ENCODE peak calls at places on chromosomes 3 and 15, in eight cellular contexts. L is naive thymus-derived CD4-positive, alpha-beta T cell; U is cardiac muscle cell; E is RWPE2; X is sigmoid colon; Z is uterus; Y is neuronal stem cell; A is heart left ventricle. D is an unnamed sample.
A peak's percentile ranks its signal among the peaks of the same experiment; 100 is the strongest.

GRCh38 chr3:120688121-120688520 is 6.1 kb upstream of the HGD start:
- DNase-seq in L (no peak), U (peak; percentile 30), E (no peak), X (no peak), Z (no peak), Y (no peak), A (no peak), D (no peak)

GRCh38 chr15:69823223-69823907 is 274.4 kb downstream of the TLE3 start:
- DNase-seq in L (no peak), U (no peak), E (no peak), X (peak; percentile 19), Z (no peak), Y (no peak), A (no peak), D (no peak)

GRCh38 chr3:68874551-68875348 is 57.6 kb downstream of the TAFA4 start:
- DNase-seq in L (no peak), U (no peak), E (no peak), X (no peak), Z (no peak), Y (no peak), A (no peak), D (no peak)

GRCh38 chr3:139187154-139187553 is 142.5 kb upstream of the PRR23C start:
- DNase-seq in L (no peak), U (peak; percentile 3), E (no peak), X (no peak), Z (no peak), Y (no peak), A (no peak), D (no peak)

GRCh38 chr3:99700637-99701268 is 62.4 kb downstream of the COL8A1 start:
- DNase-seq in L (no peak), U (peak; percentile 63), E (no peak), X (no peak), Z (no peak), Y (no peak), A (no peak), D (no peak)

GRCh38 chr3:184230081-184230602 is 757 bp downstream of the VWA5B2 start:
- DNase-seq in L (no peak), U (no peak), E (no peak), X (no peak), Z (no peak), Y (no peak), A (no peak), D (no peak)

GRCh38 chr3:184338538-184338945 is 1.1 kb downstream of the FAM131A start:
- DNase-seq in L (no peak), U (peak; percentile 93), E (no peak), X (peak; percentile 96), Z (peak; percentile 90), Y (peak; percentile 88), A (peak; percentile 90), D (no peak)

GRCh38 chr3:128794788-128795649 is 69.0 kb downstream of the RAB7A start:
- DNase-seq in L (peak; percentile 26), U (peak; percentile 73), E (no peak), X (peak; percentile 71), Z (peak; percentile 61), Y (peak; percentile 60), A (no peak), D (peak; percentile 79)

GRCh38 chr15:72313881-72314280 is 6.1 kb downstream of the CELF6 start:
- DNase-seq in L (no peak), U (no peak), E (no peak), X (no peak), Z (no peak), Y (no peak), A (no peak), D (no peak)

GRCh38 chr3:157595259-157595658 is 92.0 kb upstream of the VEPH1 start:
- DNase-seq in L (no peak), U (no peak), E (no peak), X (no peak), Z (no peak), Y (no peak), A (no peak), D (no peak)

GRCh38 chr3:63349583-63350177 is 71.6 kb downstream of the SYNPR start:
- DNase-seq in L (no peak), U (peak; percentile 79), E (no peak), X (no peak), Z (peak; percentile 27), Y (peak; percentile 43), A (no peak), D (no peak)

GRCh38 chr15:39474657-39475056 is 106.2 kb upstream of the THBS1 start:
- DNase-seq in L (no peak), U (peak; percentile 46), E (no peak), X (no peak), Z (no peak), Y (no peak), A (no peak), D (no peak)

GRCh38 chr3:32423956-32424558 is 32.4 kb downstream of the CMTM7 start:
- DNase-seq in L (no peak), U (no peak), E (no peak), X (no peak), Z (no peak), Y (no peak), A (no peak), D (no peak)

GRCh38 chr3:156818890-156819289 is 7.3 kb upstream of the LEKR1 start:
- DNase-seq in L (no peak), U (peak; percentile 69), E (no peak), X (no peak), Z (no peak), Y (no peak), A (no peak), D (no peak)

GRCh38 chr15:68552773-68553172 is 26.0 kb upstream of the CORO2B start:
- DNase-seq in L (no peak), U (no peak), E (no peak), X (no peak), Z (no peak), Y (no peak), A (no peak), D (no peak)

GRCh38 chr3:135166266-135166825 is 371.3 kb downstream of the EPHB1 start:
- DNase-seq in L (no peak), U (no peak), E (no peak), X (no peak), Z (no peak), Y (no peak), A (no peak), D (no peak)

GRCh38 chr3:130393594-130393993 is 48.1 kb downstream of the COL6A5 start:
- DNase-seq in L (no peak), U (no peak), E (no peak), X (no peak), Z (no peak), Y (no peak), A (no peak), D (no peak)

GRCh38 chr15:56491110-56491722 is 26.3 kb upstream of the MNS1 start:
- DNase-seq in L (no peak), U (peak; percentile 89), E (no peak), X (peak; percentile 75), Z (peak; percentile 62), Y (peak; percentile 59), A (peak; percentile 60), D (peak; percentile 43)

GRCh38 chr3:36792342-36792741 is 28.0 kb upstream of the DCLK3 start:
- DNase-seq in L (no peak), U (peak; percentile 39), E (no peak), X (no peak), Z (no peak), Y (peak; percentile 46), A (no peak), D (no peak)

GRCh38 chr3:42608586-42608985 is 8.1 kb downstream of the NKTR start:
- DNase-seq in L (no peak), U (peak; percentile 41), E (no peak), X (peak; percentile 73), Z (no peak), Y (no peak), A (no peak), D (no peak)

GRCh38 chr3:168096210-168096795 is 579 bp upstream of the GOLIM4 start:
- DNase-seq in L (no peak), U (peak; percentile 90), E (peak; percentile 85), X (no peak), Z (no peak), Y (peak; percentile 52), A (peak; percentile 73), D (no peak)

GRCh38 chr3:142987080-142987700 is 14.2 kb upstream of the U2SURP start:
- DNase-seq in L (no peak), U (peak; percentile 65), E (no peak), X (no peak), Z (no peak), Y (no peak), A (no peak), D (no peak)

GRCh38 chr3:120182613-120183524 is 88.6 kb upstream of the GSK3B start:
- DNase-seq in L (no peak), U (peak; percentile 71), E (peak; percentile 77), X (no peak), Z (no peak), Y (no peak), A (no peak), D (no peak)

GRCh38 chr3:71444028-71444860 is 139.3 kb downstream of the FOXP1 start:
- DNase-seq in L (peak; percentile 57), U (peak; percentile 73), E (peak; percentile 84), X (no peak), Z (no peak), Y (no peak), A (peak; percentile 67), D (peak; percentile 49)

GRCh38 chr15:60035344-60035743 is 31.2 kb downstream of the FOXB1 start:
- DNase-seq in L (no peak), U (no peak), E (no peak), X (no peak), Z (no peak), Y (no peak), A (no peak), D (no peak)

GRCh38 chr3:147423601-147424324 is 14.6 kb downstream of the ZIC1 start:
- DNase-seq in L (no peak), U (no peak), E (no peak), X (no peak), Z (no peak), Y (no peak), A (no peak), D (no peak)
- H3K27ac ChIP-seq in L (no peak overlapping the region), U (no peak overlapping the region), E (no peak overlapping the region), X (no peak overlapping the region), Z (no peak overlapping the region), Y (no peak overlapping the region), A (no peak overlapping the region), D (no peak overlapping the region)

DNA sequence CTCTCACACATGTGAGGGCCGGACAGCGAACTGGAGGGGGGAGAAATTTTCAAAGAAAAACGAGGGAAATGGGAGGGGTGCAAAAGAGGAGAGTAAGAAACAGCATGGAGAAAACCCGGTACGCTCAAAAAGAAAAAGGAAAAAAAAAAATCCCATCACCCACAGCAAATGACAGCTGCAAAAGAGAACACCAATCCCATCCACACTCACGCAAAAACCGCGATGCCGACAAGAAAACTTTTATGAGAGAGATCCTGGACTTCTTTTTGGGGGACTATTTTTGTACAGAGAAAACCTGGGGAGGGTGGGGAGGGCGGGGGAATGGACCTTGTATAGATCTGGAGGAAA is 1.5 kb downstream of the SOX2 start:
- DNase-seq in L (no peak), U (no peak), E (no peak), X (no peak), Z (no peak), Y (no peak), A (no peak), D (no peak)
- H3K4me3 ChIP-seq in L (no peak overlapping the region), U (peak overlapping the region; percentile 30), E (peak overlapping the region; percentile 52), X (peak overlapping the region; percentile 3), Z (no peak overlapping the region), Y (peak overlapping the region; percentile 98), A (peak overlapping the region; percentile 38), D (no peak overlapping the region)

GRCh38 chr3:131714585-131715220 is 211.9 kb upstream of the MRPL3 start:
- DNase-seq in L (no peak), U (no peak), E (no peak), X (no peak), Z (no peak), Y (no peak), A (no peak), D (no peak)
- H3K4me1 ChIP-seq in L (no peaks in the 10 kb centered on the region), U (no peaks in the 10 kb centered on the region), E (no peaks in the 10 kb centered on the region), X (no peaks in the 10 kb centered on the region), Z (no peaks in the 10 kb centered on the region), Y (peaks cover 3% of the 10 kb centered on the region), A (no peaks in the 10 kb centered on the region), D (no peaks in the 10 kb centered on the region)

GRCh38 chr3:153977148-153977547 is 144.0 kb upstream of the ARHGEF26 start:
- DNase-seq in L (no peak), U (peak; percentile 75), E (no peak), X (peak; percentile 66), Z (peak; percentile 18), Y (no peak), A (no peak), D (no peak)
- H3K27ac ChIP-seq in L (no peak overlapping the region), U (no peak overlapping the region), E (no peak overlapping the region), X (peak overlapping the region; percentile 34), Z (no peak overlapping the region), Y (no peak overlapping the region), A (no peak overlapping the region), D (no peak overlapping the region)

D was measured in CD8-positive, alpha-beta T cell.